ENCODE peak calls at places on chromosomes 4 and X, in four cellular contexts. E is fibroblast of the conjunctiva; N is sciatic nerve; L is naive thymus-derived CD8-positive, alpha-beta T cell. B is an unnamed sample.

GRCh38 chrX:144219035-144219434 is 335.2 kb downstream of the UBE2NL start:
- DNase-seq in E (no peak), N (no peak), L (no peak), B (no peak)

GRCh38 chr4:83013420-83013867 is 2.8 kb upstream of the LIN54 start:
- DNase-seq in E (no peak), N (no peak), L (no peak), B (no peak)

GRCh38 chr4:173040200-173040599 is 128.4 kb upstream of the GALNT7 start:
- DNase-seq in E (no peak), N (no peak), L (no peak), B (no peak)

GRCh38 chr4:18234108-18234507 is 212.6 kb upstream of the LCORL start:
- DNase-seq in E (no peak), N (no peak), L (no peak), B (no peak)

GRCh38 chr4:150425161-150425560 is 156.8 kb upstream of the MAB21L2 start:
- DNase-seq in E (no peak), N (no peak), L (no peak), B (no peak)

GRCh38 chrX:31836479-31836878 is 764.6 kb upstream of the FTHL17 start:
- DNase-seq in E (no peak), N (no peak), L (no peak), B (no peak)

GRCh38 chr4:147944264-147944663 is 212.4 kb downstream of the ARHGAP10 start:
- DNase-seq in E (no peak), N (no peak), L (no peak), B (no peak)

GRCh38 chr4:141759796-141760425 is 123.5 kb downstream of the IL15 start:
- DNase-seq in E (no peak), N (no peak), L (no peak), B (no peak)

GRCh38 chr4:159357350-159357749 is 254.5 kb downstream of the RAPGEF2 start:
- DNase-seq in E (no peak), N (no peak), L (no peak), B (no peak)

GRCh38 chr4:87108142-87108546 is 112.3 kb downstream of the KLHL8 start:
- DNase-seq in E (peak), N (no peak), L (no peak), B (peak)

GRCh38 chr4:83782591-83782990 is 246.7 kb downstream of the GPAT3 start:
- DNase-seq in E (no peak), N (no peak), L (no peak), B (no peak)

GRCh38 chrX:24283122-24283789 is 30.6 kb downstream of the SUPT20HL2 start:
- DNase-seq in E (no peak), N (no peak), L (no peak), B (no peak)

GRCh38 chr4:137631605-137632004 is 99.3 kb upstream of the PCDH18 start:
- DNase-seq in E (no peak), N (no peak), L (no peak), B (no peak)

GRCh38 chr4:114087596-114088230 is 108.3 kb upstream of the ARSJ start:
- DNase-seq in E (peak), N (no peak), L (no peak), B (peak)

GRCh38 chrX:111585337-111585736 is 73.9 kb downstream of the SERTM2 start:
- DNase-seq in E (no peak), N (no peak), L (no peak), B (no peak)

GRCh38 chr4:159977907-159978617 is 875.2 kb downstream of the RAPGEF2 start:
- DNase-seq in E (no peak), N (no peak), L (no peak), B (no peak)

GRCh38 chrX:19775830-19776498 is 111.4 kb downstream of the SH3KBP1 start:
- DNase-seq in E (no peak), N (no peak), L (no peak), B (no peak)

GRCh38 chr4:47615385-47615784 is 130.3 kb downstream of the ATP10D start:
- DNase-seq in E (no peak), N (no peak), L (no peak), B (no peak)

GRCh38 chr4:16083217-16084191 is at the start of gene PROM1:
- DNase-seq in E (no peak), N (no peak), L (no peak), B (no peak)

GRCh38 chrX:121245763-121246162 is 198.4 kb downstream of the GLUD2 start:
- DNase-seq in E (no peak), N (no peak), L (no peak), B (no peak)

GRCh38 chrX:85836868-85837267 is 210.5 kb downstream of the CHM start:
- DNase-seq in E (peak), N (no peak), L (no peak), B (no peak)

GRCh38 chrX:1153940-1154339 is 58.5 kb downstream of the CRLF2 start:
- DNase-seq in E (no peak), N (no peak), L (no peak), B (no peak)

GRCh38 chrX:132489256-132490085 is 633 bp upstream of the MBNL3 start:
- DNase-seq in E (peak), N (peak), L (peak), B (no peak)

GRCh38 chr4:183348706-183349659 is 26.8 kb upstream of the CLDN24 start:
- DNase-seq in E (peak), N (peak), L (no peak), B (peak)

GRCh38 chr4:80093563-80093962 is 20.5 kb upstream of the ANTXR2 start:
- DNase-seq in E (no peak), N (no peak), L (no peak), B (no peak)

GRCh38 chrX:49040376-49040955 is 2.7 kb downstream of the TFE3 start:
- DNase-seq in E (no peak), N (no peak), L (no peak), B (no peak)

GRCh38 chr4:123477804-123478209 is 81.2 kb downstream of the SPRY1 start:
- DNase-seq in E (no peak), N (peak), L (peak), B (no peak)

B was measured in amniotic stem cell.